ENCODE peak calls at places on chromosomes 6 and 20, in eight cellular contexts. One of them, this sample, is unnamed.

GRCh38 chr6:101761124-101761601 is 367.7 kb downstream of the GRIK2 start:
- DNase-seq in HEK293T: no peak
- DNase-seq in NCI-H1105: no peak
- DNase-seq in H4: no peak
- DNase-seq in colonic mucosa: no peak
- DNase-seq in GM13976: no peak
- DNase-seq in AG08396: no peak
- DNase-seq in GM10248: no peak
- DNase-seq in this sample: no peak

GRCh38 chr6:70072540-70073179 is 206.3 kb downstream of the COL19A1 start:
- DNase-seq in H4: no peak
- DNase-seq in AG08396: no peak
- DNase-seq in colonic mucosa: no peak
- DNase-seq in NCI-H1105: no peak
- DNase-seq in HEK293T: no peak
- DNase-seq in GM10248: no peak
- DNase-seq in GM13976: no peak
- DNase-seq in this sample: no peak

GRCh38 chr6:114941078-114941477 is 598.3 kb upstream of the HS3ST5 start:
- DNase-seq in HEK293T: peak
- DNase-seq in GM13976: no peak
- DNase-seq in NCI-H1105: no peak
- DNase-seq in H4: no peak
- DNase-seq in AG08396: no peak
- DNase-seq in GM10248: no peak
- DNase-seq in colonic mucosa: no peak
- DNase-seq in this sample: peak

GRCh38 chr6:89862698-89863097 is 31.6 kb upstream of the GJA10 start:
- DNase-seq in GM10248: no peak
- DNase-seq in AG08396: no peak
- DNase-seq in NCI-H1105: no peak
- DNase-seq in HEK293T: no peak
- DNase-seq in H4: no peak
- DNase-seq in GM13976: no peak
- DNase-seq in colonic mucosa: no peak
- DNase-seq in this sample: no peak

GRCh38 chr6:17032595-17033591 is 69.0 kb upstream of the STMND1 start:
- DNase-seq in H4: peak
- DNase-seq in NCI-H1105: peak
- DNase-seq in colonic mucosa: peak
- DNase-seq in HEK293T: peak
- DNase-seq in AG08396: peak
- DNase-seq in GM13976: no peak
- DNase-seq in GM10248: no peak
- DNase-seq in this sample: peak

GRCh38 chr6:11609324-11610071 is 71.9 kb downstream of the TMEM170B start:
- DNase-seq in H4: peak
- DNase-seq in GM13976: no peak
- DNase-seq in NCI-H1105: no peak
- DNase-seq in colonic mucosa: no peak
- DNase-seq in HEK293T: no peak
- DNase-seq in AG08396: peak
- DNase-seq in GM10248: no peak
- DNase-seq in this sample: no peak

GRCh38 chr6:105739764-105740163 is 336.9 kb upstream of the PREP start:
- DNase-seq in H4: no peak
- DNase-seq in GM10248: no peak
- DNase-seq in GM13976: no peak
- DNase-seq in colonic mucosa: no peak
- DNase-seq in HEK293T: no peak
- DNase-seq in NCI-H1105: no peak
- DNase-seq in AG08396: no peak
- DNase-seq in this sample: no peak

GRCh38 chr6:140485740-140486467 is 1111.5 kb upstream of the CITED2 start:
- DNase-seq in NCI-H1105: no peak
- DNase-seq in GM10248: no peak
- DNase-seq in AG08396: peak
- DNase-seq in H4: peak
- DNase-seq in colonic mucosa: no peak
- DNase-seq in GM13976: no peak
- DNase-seq in HEK293T: no peak
- DNase-seq in this sample: no peak

GRCh38 chr6:110285306-110286060 is 72.7 kb downstream of the METTL24 start:
- DNase-seq in GM13976: no peak
- DNase-seq in H4: no peak
- DNase-seq in AG08396: no peak
- DNase-seq in colonic mucosa: peak
- DNase-seq in NCI-H1105: no peak
- DNase-seq in GM10248: no peak
- DNase-seq in HEK293T: no peak
- DNase-seq in this sample: no peak

GRCh38 chr20:47607208-47607613 is 105.5 kb downstream of the NCOA3 start:
- DNase-seq in AG08396: no peak
- DNase-seq in GM10248: no peak
- DNase-seq in NCI-H1105: no peak
- DNase-seq in GM13976: no peak
- DNase-seq in HEK293T: no peak
- DNase-seq in colonic mucosa: no peak
- DNase-seq in H4: no peak
- DNase-seq in this sample: no peak

GRCh38 chr6:170030284-170031095 is 260.4 kb downstream of the DLL1 start:
- DNase-seq in GM10248: no peak
- DNase-seq in GM13976: no peak
- DNase-seq in colonic mucosa: no peak
- DNase-seq in NCI-H1105: no peak
- DNase-seq in AG08396: no peak
- DNase-seq in H4: no peak
- DNase-seq in HEK293T: no peak
- DNase-seq in this sample: no peak

GRCh38 chr6:112979830-112980229 is 632.7 kb downstream of the RFPL4B start:
- DNase-seq in colonic mucosa: peak
- DNase-seq in H4: no peak
- DNase-seq in GM10248: no peak
- DNase-seq in GM13976: no peak
- DNase-seq in NCI-H1105: peak
- DNase-seq in HEK293T: peak
- DNase-seq in AG08396: no peak
- DNase-seq in this sample: peak

GRCh38 chr20:49846206-49846807 is 33.7 kb downstream of the SLC9A8 start:
- DNase-seq in HEK293T: peak
- DNase-seq in GM10248: peak
- DNase-seq in AG08396: peak
- DNase-seq in GM13976: peak
- DNase-seq in NCI-H1105: peak
- DNase-seq in colonic mucosa: peak
- DNase-seq in H4: peak
- DNase-seq in this sample: peak

GRCh38 chr6:79240509-79240908 is 6.0 kb upstream of the HMGN3 start:
- DNase-seq in AG08396: no peak
- DNase-seq in HEK293T: no peak
- DNase-seq in GM10248: no peak
- DNase-seq in H4: no peak
- DNase-seq in GM13976: no peak
- DNase-seq in NCI-H1105: no peak
- DNase-seq in colonic mucosa: no peak
- DNase-seq in this sample: no peak

GRCh38 chr6:154154389-154154967 is 115.4 kb downstream of the OPRM1 start:
- DNase-seq in GM10248: peak
- DNase-seq in colonic mucosa: peak
- DNase-seq in NCI-H1105: peak
- DNase-seq in AG08396: peak
- DNase-seq in HEK293T: peak
- DNase-seq in GM13976: peak
- DNase-seq in H4: peak
- DNase-seq in this sample: peak

GRCh38 chr6:1636971-1637871 is 27.5 kb downstream of the FOXC1 start:
- DNase-seq in H4: peak
- DNase-seq in HEK293T: no peak
- DNase-seq in GM10248: no peak
- DNase-seq in NCI-H1105: peak
- DNase-seq in colonic mucosa: no peak
- DNase-seq in GM13976: no peak
- DNase-seq in AG08396: no peak
- DNase-seq in this sample: no peak

GRCh38 chr20:44835661-44836221 is 25.4 kb upstream of the RIMS4 start:
- DNase-seq in HEK293T: no peak
- DNase-seq in NCI-H1105: no peak
- DNase-seq in GM13976: no peak
- DNase-seq in AG08396: no peak
- DNase-seq in GM10248: no peak
- DNase-seq in colonic mucosa: no peak
- DNase-seq in H4: no peak
- DNase-seq in this sample: no peak

GRCh38 chr20:59958123-59958522 is at the start of gene CDH26:
- DNase-seq in colonic mucosa: no peak
- DNase-seq in AG08396: no peak
- DNase-seq in HEK293T: no peak
- DNase-seq in GM10248: no peak
- DNase-seq in GM13976: no peak
- DNase-seq in NCI-H1105: no peak
- DNase-seq in H4: no peak
- DNase-seq in this sample: no peak

GRCh38 chr6:21873562-21873961 is 280.0 kb downstream of the SOX4 start:
- DNase-seq in AG08396: peak
- DNase-seq in GM13976: no peak
- DNase-seq in HEK293T: no peak
- DNase-seq in NCI-H1105: no peak
- DNase-seq in GM10248: no peak
- DNase-seq in H4: peak
- DNase-seq in colonic mucosa: peak
- DNase-seq in this sample: no peak

GRCh38 chr6:48641544-48641943 is 530.5 kb upstream of the PTCHD4 start:
- DNase-seq in NCI-H1105: no peak
- DNase-seq in GM10248: no peak
- DNase-seq in H4: peak
- DNase-seq in GM13976: no peak
- DNase-seq in HEK293T: no peak
- DNase-seq in colonic mucosa: no peak
- DNase-seq in AG08396: peak
- DNase-seq in this sample: no peak

GRCh38 chr6:39169448-39170344 is 54.7 kb upstream of the SAYSD1 start:
- DNase-seq in AG08396: no peak
- DNase-seq in colonic mucosa: peak
- DNase-seq in GM13976: no peak
- DNase-seq in HEK293T: no peak
- DNase-seq in NCI-H1105: no peak
- DNase-seq in GM10248: no peak
- DNase-seq in H4: no peak
- DNase-seq in this sample: no peak

GRCh38 chr6:140283197-140283596 is 908.7 kb upstream of the CITED2 start:
- DNase-seq in NCI-H1105: no peak
- DNase-seq in H4: no peak
- DNase-seq in colonic mucosa: no peak
- DNase-seq in GM13976: no peak
- DNase-seq in HEK293T: no peak
- DNase-seq in GM10248: no peak
- DNase-seq in AG08396: no peak
- DNase-seq in this sample: no peak

GRCh38 chr20:23461180-23461579 is 8.5 kb upstream of the CST11 start:
- DNase-seq in HEK293T: no peak
- DNase-seq in GM10248: no peak
- DNase-seq in GM13976: no peak
- DNase-seq in NCI-H1105: no peak
- DNase-seq in colonic mucosa: no peak
- DNase-seq in AG08396: no peak
- DNase-seq in H4: no peak
- DNase-seq in this sample: no peak